ENCODE peak calls at places on chromosome 2, in six cellular contexts. One of them, this sample, is unnamed.

GRCh38 chr2:54579682-54580349 is 123.7 kb downstream of the SPTBN1 start:
- DNase-seq in AG04450: no peak
- DNase-seq in body of pancreas: peak; percentile 31
- DNase-seq in A549: peak; percentile 82
- DNase-seq in neuronal stem cell: no peak
- DNase-seq in DND-41: no peak
- DNase-seq in this sample: peak; percentile 83

GRCh38 chr2:1132328-1132964 is 181.8 kb downstream of the SNTG2 start:
- DNase-seq in A549: no peak
- DNase-seq in AG04450: no peak
- DNase-seq in body of pancreas: no peak
- DNase-seq in DND-41: no peak
- DNase-seq in neuronal stem cell: no peak
- DNase-seq in this sample: no peak

GRCh38 chr2:41966920-41967319 is 80.9 kb upstream of the PKDCC start:
- DNase-seq in body of pancreas: peak; percentile 41
- DNase-seq in AG04450: no peak
- DNase-seq in neuronal stem cell: no peak
- DNase-seq in DND-41: no peak
- DNase-seq in A549: peak; percentile 20
- DNase-seq in this sample: no peak

GRCh38 chr2:104867351-104868080 is 13.6 kb downstream of the POU3F3 start:
- DNase-seq in body of pancreas: no peak
- DNase-seq in A549: no peak
- DNase-seq in neuronal stem cell: peak; percentile 23
- DNase-seq in AG04450: no peak
- DNase-seq in DND-41: no peak
- DNase-seq in this sample: no peak

GRCh38 chr2:152648336-152648735 is 68.9 kb downstream of the PRPF40A start:
- DNase-seq in body of pancreas: no peak
- DNase-seq in DND-41: no peak
- DNase-seq in AG04450: no peak
- DNase-seq in A549: peak; percentile 17
- DNase-seq in neuronal stem cell: no peak
- DNase-seq in this sample: peak; percentile 72

GRCh38 chr2:178514664-178515063 is 34.4 kb downstream of the PLEKHA3 start:
- DNase-seq in AG04450: no peak
- DNase-seq in body of pancreas: no peak
- DNase-seq in A549: no peak
- DNase-seq in DND-41: no peak
- DNase-seq in neuronal stem cell: no peak
- DNase-seq in this sample: no peak

GRCh38 chr2:102082591-102083586 is 59.7 kb upstream of the IL1R1 start:
- DNase-seq in body of pancreas: peak; percentile 75
- DNase-seq in A549: peak; percentile 23
- DNase-seq in neuronal stem cell: no peak
- DNase-seq in DND-41: peak; percentile 33
- DNase-seq in AG04450: no peak
- DNase-seq in this sample: peak; percentile 29

GRCh38 chr2:239269959-239270358 is 130.9 kb downstream of the HDAC4 start:
- DNase-seq in DND-41: no peak
- DNase-seq in neuronal stem cell: no peak
- DNase-seq in body of pancreas: peak; percentile 1
- DNase-seq in A549: no peak
- DNase-seq in AG04450: no peak
- DNase-seq in this sample: no peak

GRCh38 chr2:186691900-186692299 is 2.0 kb upstream of the FAM171B start:
- DNase-seq in neuronal stem cell: no peak
- DNase-seq in A549: no peak
- DNase-seq in DND-41: no peak
- DNase-seq in AG04450: no peak
- DNase-seq in body of pancreas: no peak
- DNase-seq in this sample: no peak

GRCh38 chr2:165239230-165239629 is at the start of gene SCN2A:
- DNase-seq in neuronal stem cell: peak; percentile 47
- DNase-seq in DND-41: peak; percentile 10
- DNase-seq in A549: peak; percentile 68
- DNase-seq in body of pancreas: peak; percentile 14
- DNase-seq in AG04450: peak; percentile 2
- DNase-seq in this sample: peak; percentile 20

GRCh38 chr2:206112108-206112507 is 26.1 kb upstream of the INO80D start:
- DNase-seq in A549: no peak
- DNase-seq in DND-41: no peak
- DNase-seq in neuronal stem cell: no peak
- DNase-seq in body of pancreas: no peak
- DNase-seq in AG04450: no peak
- DNase-seq in this sample: no peak

GRCh38 chr2:144330951-144331651 is 188.8 kb downstream of the ZEB2 start:
- DNase-seq in DND-41: no peak
- DNase-seq in body of pancreas: no peak
- DNase-seq in AG04450: no peak
- DNase-seq in A549: no peak
- DNase-seq in neuronal stem cell: no peak
- DNase-seq in this sample: peak; percentile 27

GRCh38 chr2:144703852-144704324 is 184.0 kb upstream of the ZEB2 start:
- DNase-seq in DND-41: peak; percentile 78
- DNase-seq in body of pancreas: peak; percentile 60
- DNase-seq in neuronal stem cell: no peak
- DNase-seq in AG04450: peak; percentile 26
- DNase-seq in A549: peak; percentile 53
- DNase-seq in this sample: no peak

GRCh38 chr2:26352892-26353291 is 6.3 kb upstream of the ADGRF3 start:
- DNase-seq in AG04450: no peak
- DNase-seq in A549: peak; percentile 37
- DNase-seq in neuronal stem cell: no peak
- DNase-seq in body of pancreas: no peak
- DNase-seq in DND-41: no peak
- DNase-seq in this sample: peak; percentile 18

GRCh38 chr2:232216028-232216427 is 162.5 kb upstream of the ALPP start:
- DNase-seq in A549: no peak
- DNase-seq in DND-41: no peak
- DNase-seq in AG04450: no peak
- DNase-seq in neuronal stem cell: no peak
- DNase-seq in body of pancreas: no peak
- DNase-seq in this sample: no peak

GRCh38 chr2:172106128-172106961 is 3.6 kb upstream of the DLX2 start:
- DNase-seq in A549: peak; percentile 71
- DNase-seq in DND-41: no peak
- DNase-seq in neuronal stem cell: peak; percentile 38
- DNase-seq in AG04450: no peak
- DNase-seq in body of pancreas: no peak
- DNase-seq in this sample: peak; percentile 29

GRCh38 chr2:9641641-9642040 is 10.8 kb upstream of the YWHAQ start:
- DNase-seq in AG04450: no peak
- DNase-seq in DND-41: peak; percentile 39
- DNase-seq in body of pancreas: no peak
- DNase-seq in neuronal stem cell: no peak
- DNase-seq in A549: no peak
- DNase-seq in this sample: no peak

GRCh38 chr2:3454802-3455201 is 64.5 kb downstream of the ADI1 start:
- DNase-seq in AG04450: no peak
- DNase-seq in A549: no peak
- DNase-seq in neuronal stem cell: no peak
- DNase-seq in body of pancreas: no peak
- DNase-seq in DND-41: no peak
- DNase-seq in this sample: no peak

GRCh38 chr2:48419884-48420511 is 110.0 kb upstream of the STON1 start:
- DNase-seq in DND-41: no peak
- DNase-seq in body of pancreas: no peak
- DNase-seq in neuronal stem cell: no peak
- DNase-seq in A549: no peak
- DNase-seq in AG04450: no peak
- DNase-seq in this sample: no peak

GRCh38 chr2:130728007-130728454 is 839 bp upstream of the GPR148 start:
- DNase-seq in body of pancreas: peak; percentile 90
- DNase-seq in neuronal stem cell: no peak
- DNase-seq in DND-41: no peak
- DNase-seq in A549: peak; percentile 15
- DNase-seq in AG04450: no peak
- DNase-seq in this sample: no peak

GRCh38 chr2:180979086-180979934 is 1.1 kb upstream of the UBE2E3 start:
- DNase-seq in DND-41: no peak
- DNase-seq in neuronal stem cell: peak; percentile 21
- DNase-seq in A549: no peak
- DNase-seq in AG04450: peak; percentile 49
- DNase-seq in body of pancreas: peak; percentile 11
- DNase-seq in this sample: no peak

GRCh38 chr2:99085400-99085799 is 56.1 kb upstream of the C2orf15 start:
- DNase-seq in body of pancreas: peak; percentile 9
- DNase-seq in A549: peak; percentile 36
- DNase-seq in DND-41: no peak
- DNase-seq in neuronal stem cell: no peak
- DNase-seq in AG04450: no peak
- DNase-seq in this sample: no peak

GRCh38 chr2:186498834-186499233 is 12.8 kb downstream of the ZC3H15 start:
- DNase-seq in AG04450: no peak
- DNase-seq in DND-41: no peak
- DNase-seq in neuronal stem cell: no peak
- DNase-seq in body of pancreas: no peak
- DNase-seq in A549: no peak
- DNase-seq in this sample: no peak

GRCh38 chr2:67952066-67952465 is 110.7 kb downstream of the C1D start:
- DNase-seq in neuronal stem cell: no peak
- DNase-seq in AG04450: no peak
- DNase-seq in A549: no peak
- DNase-seq in body of pancreas: no peak
- DNase-seq in DND-41: no peak
- DNase-seq in this sample: no peak

GRCh38 chr2:132581917-132582316 is 88.1 kb downstream of the LYPD1 start:
- DNase-seq in AG04450: no peak
- DNase-seq in neuronal stem cell: no peak
- DNase-seq in A549: no peak
- DNase-seq in body of pancreas: peak; percentile 77
- DNase-seq in DND-41: no peak
- DNase-seq in this sample: peak; percentile 49

GRCh38 chr2:9914384-9915065 is 37.0 kb upstream of the GRHL1 start:
- DNase-seq in A549: peak; percentile 77
- DNase-seq in AG04450: peak; percentile 60
- DNase-seq in neuronal stem cell: no peak
- DNase-seq in body of pancreas: no peak
- DNase-seq in DND-41: no peak
- DNase-seq in this sample: no peak

GRCh38 chr2:61438670-61439069 is 32.2 kb downstream of the USP34 start:
- DNase-seq in neuronal stem cell: no peak
- DNase-seq in AG04450: no peak
- DNase-seq in A549: no peak
- DNase-seq in body of pancreas: no peak
- DNase-seq in DND-41: no peak
- DNase-seq in this sample: no peak

GRCh38 chr2:118403658-118404451 is 315.6 kb downstream of the INSIG2 start:
- DNase-seq in AG04450: no peak
- DNase-seq in A549: no peak
- DNase-seq in DND-41: no peak
- DNase-seq in body of pancreas: no peak
- DNase-seq in neuronal stem cell: no peak
- DNase-seq in this sample: no peak

GRCh38 chr2:120542911-120543527 is 192.6 kb upstream of the GLI2 start:
- DNase-seq in neuronal stem cell: no peak
- DNase-seq in body of pancreas: no peak
- DNase-seq in DND-41: no peak
- DNase-seq in A549: no peak
- DNase-seq in AG04450: no peak
- DNase-seq in this sample: no peak
- H3K27ac ChIP-seq in neuronal stem cell: no peak overlapping the region
- H3K27ac ChIP-seq in body of pancreas: no peak overlapping the region
- H3K27ac ChIP-seq in DND-41: no peak overlapping the region
- H3K27ac ChIP-seq in A549: no peak overlapping the region
- H3K27ac ChIP-seq in AG04450: no peak overlapping the region
- H3K27ac ChIP-seq in this sample: no peak overlapping the region

GRCh38 chr2:88350641-88351601 is 101.6 kb downstream of the FOXI3 start:
- DNase-seq in body of pancreas: peak; percentile 68
- DNase-seq in neuronal stem cell: peak; percentile 68
- DNase-seq in DND-41: peak; percentile 8
- DNase-seq in A549: peak; percentile 71
- DNase-seq in AG04450: no peak
- DNase-seq in this sample: peak; percentile 53
- H3K27ac ChIP-seq in body of pancreas: peak overlapping the region; percentile 16
- H3K27ac ChIP-seq in neuronal stem cell: no peak overlapping the region
- H3K27ac ChIP-seq in DND-41: no peak overlapping the region
- H3K27ac ChIP-seq in A549: peak overlapping the region; percentile 3
- H3K27ac ChIP-seq in AG04450: no peak overlapping the region
- H3K27ac ChIP-seq in this sample: no peak overlapping the region

DNA sequence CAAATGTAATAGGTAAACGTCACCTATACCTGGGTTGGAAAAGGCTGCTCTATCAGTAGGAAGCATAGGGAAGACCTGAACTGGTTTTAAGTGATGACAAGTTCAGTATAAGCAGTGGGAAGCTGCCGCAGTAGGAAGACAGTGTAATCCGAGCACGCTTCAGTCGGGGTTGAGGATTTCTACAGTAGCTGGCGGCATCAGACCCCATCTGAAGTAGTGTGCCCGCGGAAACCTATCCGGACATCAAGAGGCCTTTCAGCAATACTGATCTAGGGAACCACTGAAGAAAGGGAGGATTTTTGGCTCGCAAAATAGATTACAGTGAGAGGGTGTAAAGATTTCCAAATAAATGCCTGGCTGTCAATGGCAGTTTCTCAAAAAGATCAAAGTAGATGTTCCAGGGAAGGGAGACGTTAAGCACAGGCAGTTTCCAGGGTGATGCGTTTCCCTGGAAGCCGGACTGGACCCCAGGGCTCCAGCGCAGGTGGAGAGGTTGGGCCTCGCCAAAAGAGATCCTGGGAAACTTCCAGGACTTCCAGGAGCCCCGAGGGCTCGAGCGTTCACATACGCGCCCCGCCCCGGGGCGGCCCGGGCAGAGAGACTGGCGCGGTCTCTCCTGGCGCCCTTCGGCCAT is 5.3 kb downstream of the LOXL3 start:
- DNase-seq in neuronal stem cell: no peak
- DNase-seq in body of pancreas: no peak
- DNase-seq in A549: no peak
- DNase-seq in AG04450: no peak
- DNase-seq in DND-41: no peak
- DNase-seq in this sample: no peak
- H3K27ac ChIP-seq in neuronal stem cell: no peak overlapping the region
- H3K27ac ChIP-seq in body of pancreas: no peak overlapping the region
- H3K27ac ChIP-seq in A549: peak overlapping the region; percentile 89
- H3K27ac ChIP-seq in AG04450: no peak overlapping the region
- H3K27ac ChIP-seq in DND-41: no peak overlapping the region
- H3K27ac ChIP-seq in this sample: no peak overlapping the region

GRCh38 chr2:20224191-20224715 is 677 bp downstream of the SDC1 start:
- DNase-seq in DND-41: no peak
- DNase-seq in body of pancreas: no peak
- DNase-seq in neuronal stem cell: no peak
- DNase-seq in AG04450: no peak
- DNase-seq in A549: no peak
- DNase-seq in this sample: no peak

GRCh38 chr2:20223345-20224190 is 1.4 kb downstream of the SDC1 start:
- DNase-seq in DND-41: no peak
- DNase-seq in AG04450: no peak
- DNase-seq in neuronal stem cell: peak; percentile 56
- DNase-seq in body of pancreas: peak; percentile 46
- DNase-seq in A549: peak; percentile 77
- DNase-seq in this sample: no peak

GRCh38 chr2:20221169-20221938 is 3.6 kb downstream of the SDC1 start:
- DNase-seq in A549: no peak
- DNase-seq in neuronal stem cell: no peak
- DNase-seq in body of pancreas: no peak
- DNase-seq in AG04450: no peak
- DNase-seq in DND-41: no peak
- DNase-seq in this sample: no peak

GRCh38 chr2:20221939-20222768 is 2.8 kb downstream of the SDC1 start:
- DNase-seq in AG04450: no peak
- DNase-seq in neuronal stem cell: no peak
- DNase-seq in body of pancreas: no peak
- DNase-seq in DND-41: no peak
- DNase-seq in A549: no peak
- DNase-seq in this sample: no peak

GRCh38 chr2:20222769-20223344 is 2.1 kb downstream of the SDC1 start:
- DNase-seq in A549: no peak
- DNase-seq in neuronal stem cell: no peak
- DNase-seq in AG04450: no peak
- DNase-seq in body of pancreas: no peak
- DNase-seq in DND-41: no peak
- DNase-seq in this sample: no peak
- H3K27ac ChIP-seq in A549: peak overlapping the region; percentile 97
- H3K27ac ChIP-seq in neuronal stem cell: no peak overlapping the region
- H3K27ac ChIP-seq in AG04450: peak overlapping the region; percentile 21
- H3K27ac ChIP-seq in body of pancreas: no peak overlapping the region
- H3K27ac ChIP-seq in DND-41: no peak overlapping the region
- H3K27ac ChIP-seq in this sample: no peak overlapping the region